ENCODE peak calls at places on chromosomes 3 and 15, in eight cellular contexts. R is neural crest cell; T is AG04450; L is CD4-positive, alpha-beta T cell; I is fibroblast of villous mesenchyme; S is AG09309; M is esophagus squamous epithelium; Q is GM20000. C is an unnamed sample.

GRCh38 chr3:10744098-10744465 is 71.9 kb upstream of the SLC6A11 start:
- DNase-seq in R (no peak), L (no peak), T (no peak), Q (no peak), S (no peak), I (no peak), M (no peak), C (no peak)

GRCh38 chr15:95684693-95685115 is 645.8 kb upstream of the NR2F2 start:
- DNase-seq in I (peak), Q (no peak), M (no peak), L (no peak), T (peak), R (no peak), S (peak), C (no peak)

GRCh38 chr3:95923496-95924210 is 890.7 kb upstream of the EPHA6 start:
- DNase-seq in I (peak), L (no peak), Q (no peak), T (peak), S (peak), M (no peak), R (no peak), C (peak)

GRCh38 chr15:28005004-28005527 is 94.0 kb downstream of the OCA2 start:
- DNase-seq in Q (no peak), I (no peak), R (no peak), S (no peak), T (no peak), L (no peak), M (no peak), C (no peak)

GRCh38 chr3:3559786-3560185 is 239.4 kb upstream of the LRRN1 start:
- DNase-seq in T (no peak), I (no peak), M (no peak), L (no peak), R (no peak), S (no peak), Q (no peak), C (no peak)

GRCh38 chr3:126552688-126553283 is 5.9 kb downstream of the C3orf22 start:
- DNase-seq in T (no peak), L (peak), Q (no peak), R (no peak), I (no peak), S (no peak), M (no peak), C (peak)

GRCh38 chr3:57911588-57911987 is 96.6 kb upstream of the FLNB start:
- DNase-seq in Q (no peak), S (no peak), L (no peak), T (no peak), I (peak), M (no peak), R (no peak), C (no peak)

GRCh38 chr3:14633819-14634424 is 17.6 kb upstream of the CCDC174 start:
- DNase-seq in L (peak), T (peak), I (peak), M (no peak), S (no peak), Q (peak), R (peak), C (peak)

GRCh38 chr3:14426305-14426620 is 23.9 kb downstream of the SLC6A6 start:
- DNase-seq in M (no peak), I (no peak), R (no peak), Q (no peak), S (no peak), T (no peak), L (no peak), C (no peak)

GRCh38 chr3:173397161-173398110 is at the start of gene NLGN1:
- DNase-seq in Q (peak), I (peak), L (no peak), R (peak), S (peak), T (peak), M (no peak), C (no peak)

GRCh38 chr3:197495999-197496745 is 59.6 kb downstream of the BDH1 start:
- DNase-seq in L (no peak), I (no peak), R (no peak), S (no peak), M (no peak), T (no peak), Q (no peak), C (no peak)

GRCh38 chr3:143330316-143330868 is 210.8 kb downstream of the CHST2 start:
- DNase-seq in M (no peak), I (no peak), Q (no peak), R (no peak), S (no peak), T (no peak), L (no peak), C (no peak)

GRCh38 chr3:186612065-186612464 is 795 bp upstream of the AHSG start:
- DNase-seq in S (no peak), I (no peak), R (no peak), M (no peak), T (no peak), Q (no peak), L (no peak), C (no peak)

GRCh38 chr3:99808163-99808794 is 9.4 kb upstream of the CMSS1 start:
- DNase-seq in L (no peak), Q (peak), S (peak), T (peak), I (peak), R (peak), M (no peak), C (no peak)

GRCh38 chr15:93036922-93037321 is 52.1 kb downstream of the RGMA start:
- DNase-seq in M (no peak), R (no peak), L (peak), Q (peak), S (no peak), I (no peak), T (no peak), C (no peak)

GRCh38 chr15:95734422-95735316 is 595.8 kb upstream of the NR2F2 start:
- DNase-seq in M (no peak), Q (no peak), L (no peak), T (no peak), I (peak), S (no peak), R (no peak), C (no peak)

GRCh38 chr3:99199021-99199420 is 297.5 kb upstream of the DCBLD2 start:
- DNase-seq in Q (no peak), I (no peak), M (no peak), L (no peak), T (no peak), S (no peak), R (no peak), C (no peak)

DNA sequence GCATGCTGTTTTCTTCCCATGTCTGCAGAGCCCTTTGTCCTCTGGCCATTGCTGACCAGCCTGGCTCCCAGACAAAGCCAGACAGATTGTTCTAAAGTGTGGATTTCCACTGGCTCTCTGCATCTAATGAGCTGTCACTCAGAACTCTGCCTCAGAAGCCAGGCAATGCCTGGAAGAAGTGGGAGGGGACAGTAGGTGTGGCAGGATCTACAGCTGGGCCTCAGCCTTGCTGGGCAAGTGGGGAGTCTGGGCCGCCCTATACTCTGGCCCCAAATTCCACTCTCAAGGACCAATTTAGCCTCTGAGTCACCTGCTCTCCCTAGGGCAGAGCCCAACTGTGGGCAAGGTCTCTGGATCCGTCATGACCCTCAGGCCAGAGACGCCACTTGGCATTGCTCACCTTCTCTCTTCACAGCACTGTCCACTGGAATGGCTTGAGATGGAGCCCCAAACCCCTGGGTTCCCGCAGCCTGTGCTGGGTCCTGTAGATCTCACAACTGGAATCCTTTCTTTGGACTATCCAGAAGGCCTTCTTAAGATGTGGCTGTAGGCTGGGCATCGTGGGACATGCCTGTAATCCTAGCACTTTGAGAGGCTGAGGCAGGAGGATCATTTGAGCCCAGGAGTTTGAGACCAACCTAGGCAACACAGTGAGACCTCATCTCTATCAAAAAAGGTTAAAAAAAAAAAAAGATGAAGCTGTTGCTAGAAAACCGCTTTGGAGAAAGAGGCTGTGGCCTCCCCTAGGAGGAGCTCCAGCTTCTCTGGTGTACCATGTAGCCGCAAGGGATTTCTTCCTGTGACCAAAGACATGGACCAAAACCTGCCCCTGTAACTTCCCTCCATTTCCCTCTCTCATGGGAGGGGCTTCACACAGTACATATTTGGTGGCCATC is 23.6 kb upstream of the BUB1B start:
- DNase-seq in S (no peak), I (no peak), L (no peak), R (no peak), Q (no peak), T (no peak), M (no peak), C (no peak)
- TF ChIP-seq CTCF in S (no peak), I (no peak), L (no peak), R (no peak), Q (no peak), T (no peak), M (no peak), C (no peak)

DNA sequence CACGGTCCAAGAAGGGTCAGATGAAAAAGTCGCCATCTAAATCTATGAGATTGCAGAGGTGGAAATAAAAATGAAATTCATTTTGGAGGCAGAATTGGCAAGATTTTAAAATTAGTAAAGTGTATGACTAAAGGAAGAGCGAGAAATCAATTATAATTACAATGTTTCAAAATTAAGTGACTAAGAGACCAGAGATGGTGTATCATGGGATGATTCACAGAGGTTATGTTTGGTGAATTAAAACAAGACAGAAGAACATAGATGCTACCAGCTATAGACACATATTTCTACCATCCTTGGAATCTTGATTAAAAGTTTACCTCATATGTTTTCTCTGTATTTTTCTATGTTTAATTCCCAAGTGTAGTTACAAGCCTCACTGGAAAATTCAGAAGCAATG is 308.9 kb upstream of the DNAJC19 start:
- DNase-seq in L (no peak), Q (no peak), I (no peak), R (no peak), M (no peak), S (no peak), T (no peak), C (no peak)
- TF ChIP-seq CTCF in L (no peak), Q (no peak), I (no peak), R (no peak), M (no peak), S (no peak), T (no peak), C (no peak)

DNA sequence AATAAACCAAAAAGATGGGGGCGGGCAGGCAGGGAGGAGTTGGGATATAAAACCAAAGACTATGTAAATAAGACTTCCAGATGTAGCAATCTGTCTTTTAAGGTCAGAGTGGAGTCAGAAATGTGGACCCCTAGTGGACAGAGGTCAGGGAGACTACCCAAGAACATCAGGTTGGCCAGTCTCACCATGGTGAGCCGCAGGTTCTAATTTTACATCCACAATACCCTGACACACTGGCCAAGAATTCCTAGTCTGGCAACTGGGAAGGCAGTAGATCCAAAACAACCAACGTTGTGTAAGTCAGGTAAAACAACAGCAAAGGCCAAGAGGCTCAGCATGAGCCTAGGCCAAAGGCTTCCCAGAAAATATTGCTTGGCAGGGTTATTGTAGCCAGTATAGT is 203.4 kb downstream of the FOXP1 start:
- DNase-seq in M (no peak), T (no peak), I (no peak), R (no peak), L (no peak), Q (no peak), S (no peak), C (no peak)
- TF ChIP-seq CTCF in M (no peak), T (no peak), I (no peak), R (peak), L (no peak), Q (no peak), S (no peak), C (no peak)

DNA sequence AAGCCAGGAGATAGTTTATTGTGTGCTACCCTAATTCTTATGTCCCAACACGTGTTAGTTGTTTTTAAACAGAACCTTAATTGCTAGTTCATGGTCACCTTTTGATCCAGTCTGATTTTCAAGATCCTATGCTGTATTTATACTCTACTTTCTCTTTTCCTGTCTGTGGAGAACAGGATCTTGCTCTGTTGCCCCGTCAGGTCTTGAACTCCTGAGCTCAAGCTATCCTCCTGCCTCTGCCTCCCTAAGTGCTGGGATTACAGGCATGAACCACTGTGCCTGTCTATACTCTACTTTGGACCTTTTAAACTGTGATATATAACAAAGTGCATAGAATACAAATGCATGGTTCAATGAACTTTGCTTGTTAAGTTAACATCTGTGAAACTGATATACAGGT is 44.7 kb upstream of the TSC22D2 start:
- DNase-seq in T (no peak), I (no peak), S (no peak), M (no peak), Q (no peak), L (no peak), R (no peak), C (no peak)
- TF ChIP-seq CTCF in T (no peak), I (no peak), S (no peak), M (no peak), Q (no peak), L (no peak), R (no peak), C (no peak)

GRCh38 chr3:111568355-111568754 is 26.4 kb downstream of the CD96 start:
- DNase-seq in L (no peak), T (no peak), I (no peak), Q (no peak), M (no peak), R (no peak), S (no peak), C (no peak)
- TF ChIP-seq CTCF in L (no peak), T (no peak), I (no peak), Q (no peak), M (no peak), R (no peak), S (no peak), C (no peak)